ENCODE peak calls at places on chromosomes 4 and X, in five cellular contexts. G, Y, R, Q and H are unnamed samples.

GRCh38 chr4:147285751-147286150 is 195.1 kb upstream of the EDNRA start:
- DNase-seq in G (no peak), R (no peak), Y (no peak), Q (no peak), H (no peak)

GRCh38 chr4:187668683-187669082 is 326.9 kb upstream of the ZFP42 start:
- DNase-seq in R (no peak), Y (peak), Q (no peak), G (no peak), H (no peak)

GRCh38 chr4:1596393-1596792 is 87.7 kb downstream of the FAM53A start:
- DNase-seq in G (no peak), R (no peak), Q (peak), Y (no peak), H (no peak)

GRCh38 chr4:27318740-27319139 is 458.1 kb downstream of the STIM2 start:
- DNase-seq in R (no peak), G (no peak), Q (no peak), Y (peak), H (peak)

GRCh38 chrX:47172971-47173792 is 20.4 kb upstream of the UBA1 start:
- DNase-seq in Q (no peak), R (no peak), G (no peak), Y (no peak), H (no peak)

GRCh38 chr4:89249313-89249712 is 58.3 kb downstream of the GPRIN3 start:
- DNase-seq in Q (no peak), Y (no peak), G (no peak), R (no peak), H (no peak)

GRCh38 chr4:177125656-177126055 is 184.0 kb upstream of the NEIL3 start:
- DNase-seq in G (no peak), R (peak), Q (no peak), Y (no peak), H (no peak)

GRCh38 chr4:105215609-105216313 is 69.1 kb downstream of the TET2 start:
- DNase-seq in Y (no peak), G (no peak), R (no peak), Q (no peak), H (no peak)

GRCh38 chrX:7110821-7111276 is 36.7 kb upstream of the STS start:
- DNase-seq in G (no peak), Q (no peak), Y (no peak), R (no peak), H (no peak)

GRCh38 chr4:185307136-185307950 is 88.4 kb downstream of the LRP2BP start:
- DNase-seq in R (no peak), Y (no peak), G (no peak), Q (no peak), H (no peak)

GRCh38 chr4:51942833-51943215 is 77.3 kb downstream of the LRRC66 start:
- DNase-seq in G (no peak), R (no peak), Y (no peak), Q (no peak), H (no peak)

GRCh38 chr4:70559216-70559830 is 32.7 kb upstream of the AMBN start:
- DNase-seq in R (peak), Q (no peak), G (peak), Y (peak), H (peak)

GRCh38 chr4:173167793-173168395 is 717 bp upstream of the GALNT7 start:
- DNase-seq in G (peak), Y (no peak), Q (peak), R (peak), H (peak)

GRCh38 chrX:72393836-72394517 is 88.3 kb upstream of the CITED1 start:
- DNase-seq in Q (no peak), R (no peak), G (no peak), Y (no peak), H (no peak)

GRCh38 chr4:2977116-2978097 is 14.0 kb downstream of the GRK4 start:
- DNase-seq in Q (no peak), R (no peak), G (no peak), Y (peak), H (no peak)

GRCh38 chr4:184396001-184396400 is 78.3 kb downstream of the IRF2 start:
- DNase-seq in Y (no peak), G (peak), Q (peak), R (no peak), H (no peak)

GRCh38 chr4:71304289-71304850 is 34.5 kb upstream of the SLC4A4 start:
- DNase-seq in Y (no peak), Q (no peak), R (no peak), G (no peak), H (no peak)

GRCh38 chrX:19085975-19086772 is 36.1 kb downstream of the ADGRG2 start:
- DNase-seq in R (no peak), Q (no peak), Y (no peak), G (no peak), H (no peak)

GRCh38 chr4:43496188-43496587 is 603.7 kb downstream of the GRXCR1 start:
- DNase-seq in G (no peak), Q (no peak), Y (no peak), R (no peak), H (no peak)

GRCh38 chrX:115679460-115679859 is 118.5 kb downstream of the PLS3 start:
- DNase-seq in Y (no peak), G (no peak), Q (no peak), R (peak), H (peak)

GRCh38 chr4:30370105-30370504 is 350.1 kb upstream of the PCDH7 start:
- DNase-seq in G (no peak), Q (peak), R (no peak), Y (no peak), H (no peak)

GRCh38 chr4:24971192-24971591 is 58.4 kb upstream of the CCDC149 start:
- DNase-seq in Y (no peak), G (no peak), R (no peak), Q (no peak), H (no peak)
- TF ChIP-seq CTCF in Y (no peak), G (no peak), R (no peak), Q (no peak), H (no peak)

GRCh38 chr4:40388248-40388647 is 53.1 kb downstream of the CHRNA9 start:
- DNase-seq in Q (no peak), G (no peak), Y (no peak), R (no peak), H (no peak)
- TF ChIP-seq CTCF in Q (no peak), G (no peak), Y (no peak), R (no peak), H (no peak)

DNA sequence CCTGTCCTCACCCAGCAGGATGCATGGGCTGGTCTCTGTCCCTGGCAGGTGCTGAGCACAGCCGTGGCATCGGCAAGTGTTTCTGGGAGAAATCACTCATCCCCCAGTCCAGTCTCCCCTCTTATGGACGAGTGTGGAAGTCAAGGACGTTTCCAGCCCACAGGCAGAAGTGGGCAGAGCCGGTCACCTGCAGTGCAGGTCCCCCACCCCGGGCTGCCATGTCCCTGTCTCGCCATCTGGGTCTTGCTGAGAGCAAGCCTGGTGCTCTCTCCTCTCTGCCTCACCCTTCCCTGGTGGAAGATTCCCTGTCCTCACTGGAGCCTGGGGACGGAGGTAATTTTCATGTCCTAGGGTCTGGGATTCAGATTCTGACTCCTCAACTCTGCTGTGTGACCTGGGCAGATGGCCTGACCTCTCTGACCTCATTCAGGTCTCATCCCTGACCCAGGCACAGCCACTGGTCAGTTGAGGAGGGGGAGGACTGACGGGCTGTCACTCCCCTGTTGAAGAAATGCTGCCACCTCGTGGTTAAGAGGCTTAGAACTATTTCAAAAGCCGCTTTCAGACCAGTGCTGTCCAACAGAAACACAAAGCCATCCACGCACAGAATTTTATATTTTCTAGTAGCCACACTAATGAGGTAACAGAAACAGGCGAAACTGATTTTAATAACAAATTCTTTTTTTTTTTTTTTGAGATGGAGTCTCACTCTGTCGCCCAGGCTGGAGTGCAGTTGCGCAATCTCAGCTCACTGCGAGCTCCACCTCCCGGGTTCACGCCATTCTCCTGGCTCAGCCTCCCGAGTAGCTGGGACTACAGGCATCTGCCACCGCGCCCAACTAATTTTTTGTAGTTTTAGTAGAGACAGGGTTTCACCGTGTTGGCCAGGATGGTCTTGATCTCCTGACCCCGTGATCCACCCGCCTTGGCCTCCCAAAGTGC is 1.8 kb downstream of the CPZ start:
- DNase-seq in Q (no peak), R (peak), G (no peak), Y (peak), H (peak)
- TF ChIP-seq CTCF in Q (peak), R (peak), G (peak), Y (peak), H (peak)

GRCh38 chr4:85938902-85939301 is 421.0 kb downstream of the MAPK10 start:
- DNase-seq in G (no peak), Q (no peak), Y (no peak), R (no peak), H (no peak)

GRCh38 chr4:85939595-85939994 is 420.3 kb downstream of the MAPK10 start:
- DNase-seq in Q (no peak), Y (no peak), R (no peak), G (no peak), H (no peak)

GRCh38 chr4:85938062-85938461 is 421.8 kb downstream of the MAPK10 start:
- DNase-seq in Q (no peak), R (no peak), G (no peak), Y (no peak), H (no peak)

GRCh38 chr4:85942107-85942506 is 417.7 kb downstream of the MAPK10 start:
- DNase-seq in Q (no peak), G (no peak), Y (no peak), R (no peak), H (no peak)

GRCh38 chr4:85940131-85940530 is 419.7 kb downstream of the MAPK10 start:
- DNase-seq in Q (no peak), R (no peak), Y (no peak), G (no peak), H (no peak)
- TF ChIP-seq CTCF in Q (no peak), R (no peak), Y (no peak), G (no peak), H (no peak)